ENCODE peak calls at places on chromosomes 3 and 15, in five cellular contexts. U, T, J, H and R are unnamed samples.

GRCh38 chr3:53160660-53161344 is at the start of gene PRKCD:
- DNase-seq in U (peak; percentile 43), H (no peak), T (peak; percentile 52), J (peak; percentile 81), R (peak; percentile 91)

GRCh38 chr3:32392530-32393302 is 1.1 kb downstream of the CMTM7 start:
- DNase-seq in J (peak; percentile 45), T (no peak), H (no peak), U (no peak), R (peak; percentile 79)

GRCh38 chr15:91338763-91339162 is 238.7 kb downstream of the SV2B start:
- DNase-seq in H (no peak), J (no peak), T (no peak), U (no peak), R (peak; percentile 22)

GRCh38 chr3:39125837-39126500 is 18.5 kb downstream of the TTC21A start:
- DNase-seq in J (peak; percentile 52), U (no peak), H (no peak), T (no peak), R (peak; percentile 75)

GRCh38 chr15:93378547-93378946 is 289.5 kb upstream of the RGMA start:
- DNase-seq in U (no peak), H (no peak), T (peak; percentile 56), J (no peak), R (no peak)

GRCh38 chr15:50168778-50169411 is 13.1 kb upstream of the SLC27A2 start:
- DNase-seq in J (no peak), H (no peak), T (no peak), U (no peak), R (no peak)

GRCh38 chr15:72197460-72198409 is at the start of gene GRAMD2A:
- DNase-seq in T (peak; percentile 38), U (peak; percentile 23), J (peak; percentile 66), H (no peak), R (peak; percentile 53)

GRCh38 chr3:129278970-129279906 is 568 bp downstream of the HMCES start:
- DNase-seq in J (peak; percentile 69), T (peak; percentile 33), H (no peak), U (peak; percentile 30), R (peak; percentile 67)

GRCh38 chr15:74542192-74543042 is 1.4 kb downstream of the ARID3B start:
- DNase-seq in J (no peak), U (no peak), T (no peak), H (no peak), R (no peak)

GRCh38 chr3:81299486-81299885 is 462.0 kb downstream of the GBE1 start:
- DNase-seq in H (no peak), U (no peak), J (no peak), T (no peak), R (no peak)

GRCh38 chr3:51099794-51100542 is 285.1 kb upstream of the MANF start:
- DNase-seq in U (peak; percentile 11), T (peak; percentile 16), J (peak; percentile 66), H (no peak), R (peak; percentile 63)

GRCh38 chr3:30186741-30187219 is 419.6 kb upstream of the TGFBR2 start:
- DNase-seq in T (no peak), H (no peak), J (no peak), U (no peak), R (no peak)

GRCh38 chr3:84959470-84960380 is 936 bp downstream of the CADM2 start:
- DNase-seq in U (no peak), J (no peak), H (peak; percentile 1), T (peak; percentile 4), R (no peak)

GRCh38 chr3:128493221-128494151 is 485 bp upstream of the GATA2 start:
- DNase-seq in H (no peak), T (no peak), U (no peak), J (no peak), R (peak; percentile 27)

GRCh38 chr15:74776851-74777768 is 4.8 kb upstream of the CSK start:
- DNase-seq in H (no peak), T (no peak), J (no peak), U (no peak), R (peak; percentile 57)

GRCh38 chr15:61070111-61070901 is 158.8 kb downstream of the RORA start:
- DNase-seq in U (no peak), T (no peak), H (no peak), J (no peak), R (no peak)

GRCh38 chr3:138220788-138221187 is 33.7 kb downstream of the ARMC8 start:
- DNase-seq in J (no peak), U (no peak), H (no peak), T (no peak), R (peak; percentile 15)

GRCh38 chr3:59699648-59700320 is 650.0 kb upstream of the CFAP20DC start:
- DNase-seq in U (no peak), J (no peak), H (no peak), T (no peak), R (no peak)

GRCh38 chr3:197960694-197961581 is 921 bp downstream of the LMLN start:
- DNase-seq in T (no peak), J (no peak), H (no peak), U (no peak), R (peak; percentile 35)

GRCh38 chr15:52780172-52780980 is 9.8 kb downstream of the ONECUT1 start:
- DNase-seq in J (peak; percentile 39), U (peak; percentile 34), H (no peak), T (peak; percentile 45), R (peak; percentile 52)

GRCh38 chr3:63015614-63016016 is 140.4 kb upstream of the CADPS start:
- DNase-seq in U (no peak), J (no peak), H (no peak), T (no peak), R (no peak)

GRCh38 chr15:59609730-59610712 is 1.6 kb upstream of the GCNT3 start:
- DNase-seq in H (no peak), U (no peak), T (no peak), J (no peak), R (peak; percentile 2)

GRCh38 chr15:45762726-45763125 is 127.9 kb downstream of the SQOR start:
- DNase-seq in J (no peak), T (no peak), H (no peak), U (no peak), R (no peak)

GRCh38 chr15:75195122-75195765 is 6.4 kb upstream of the C15orf39 start:
- DNase-seq in U (peak; percentile 22), J (no peak), T (peak; percentile 91), H (no peak), R (no peak)

GRCh38 chr3:116863842-116864626 is 154.5 kb downstream of the TUSC7 start:
- DNase-seq in H (no peak), U (peak; percentile 35), J (peak; percentile 14), T (peak; percentile 50), R (peak; percentile 37)

GRCh38 chr15:50181983-50182232 is at the start of gene SLC27A2:
- DNase-seq in T (peak; percentile 76), J (peak; percentile 67), U (no peak), H (no peak), R (peak; percentile 15)

GRCh38 chr15:67114046-67114445 is 48.6 kb downstream of the SMAD3 start:
- DNase-seq in U (no peak), J (no peak), T (no peak), H (no peak), R (no peak)

GRCh38 chr3:152282813-152283212 is 14.1 kb downstream of the MBNL1 start:
- DNase-seq in U (no peak), H (no peak), J (no peak), T (no peak), R (no peak)

GRCh38 chr15:100875976-100876375 is 3.7 kb upstream of the ALDH1A3 start:
- DNase-seq in H (no peak), J (no peak), U (no peak), T (no peak), R (no peak)